ENCODE peak calls at places on chromosome 6, in six cellular contexts. W is neuronal stem cell, F is mesendoderm, T is mesenchymal stem cell, Y is H1, L is H9. I is an unnamed sample.
A peak's percentile ranks its signal among the peaks of the same experiment; 100 is the strongest.

GRCh38 chr6:87333591-87334181 is 4.6 kb upstream of the GJB7 start:
- DNase-seq in W (no peak), F (peak; percentile 56), T (peak; percentile 42), Y (no peak), L (no peak), I (peak; percentile 54)

GRCh38 chr6:81814365-81815109 is 62.1 kb upstream of the TENT5A start:
- DNase-seq in W (no peak), F (no peak), T (peak; percentile 17), Y (no peak), L (no peak), I (peak; percentile 9)

GRCh38 chr6:111566222-111566717 is 39.4 kb downstream of the TRAF3IP2 start:
- DNase-seq in W (no peak), F (no peak), T (no peak), Y (no peak), L (no peak), I (peak; percentile 44)

GRCh38 chr6:35287671-35288396 is 9.8 kb upstream of the DEF6 start:
- DNase-seq in W (no peak), F (no peak), T (peak; percentile 64), Y (no peak), L (no peak), I (peak; percentile 91)

GRCh38 chr6:131631625-131632284 is 3.7 kb upstream of the MED23 start:
- DNase-seq in W (no peak), F (no peak), T (no peak), Y (no peak), L (no peak), I (no peak)

GRCh38 chr6:1895721-1896120 is 286.0 kb downstream of the FOXC1 start:
- DNase-seq in W (no peak), F (no peak), T (no peak), Y (no peak), L (no peak), I (peak; percentile 34)

GRCh38 chr6:100470721-100471120 is 6.0 kb upstream of the SIM1 start:
- DNase-seq in W (no peak), F (no peak), T (no peak), Y (no peak), L (no peak), I (no peak)

GRCh38 chr6:33075568-33076405 is at the start of gene HLA-DPB1:
- DNase-seq in W (peak; percentile 33), F (no peak), T (peak; percentile 75), Y (no peak), L (no peak), I (peak; percentile 59)

GRCh38 chr6:3294921-3295871 is 36.4 kb downstream of the PSMG4 start:
- DNase-seq in W (no peak), F (peak; percentile 60), T (no peak), Y (no peak), L (no peak), I (no peak)

GRCh38 chr6:104597541-104598050 is 262.1 kb downstream of the HACE1 start:
- DNase-seq in W (no peak), F (peak; percentile 89), T (no peak), Y (no peak), L (no peak), I (no peak)

GRCh38 chr6:30722280-30723112 is 2.3 kb downstream of the TUBB start:
- DNase-seq in W (peak; percentile 81), F (peak; percentile 80), T (peak; percentile 83), Y (peak; percentile 92), L (peak; percentile 77), I (peak; percentile 69)

GRCh38 chr6:89574860-89575561 is 63.5 kb downstream of the LYRM2 start:
- DNase-seq in W (no peak), F (peak; percentile 76), T (no peak), Y (no peak), L (no peak), I (no peak)

GRCh38 chr6:68741501-68742343 is 106.6 kb downstream of the ADGRB3 start:
- DNase-seq in W (no peak), F (no peak), T (peak; percentile 10), Y (no peak), L (no peak), I (no peak)
- H2BK15ac ChIP-seq in W (no peak overlapping the region), F (no peak overlapping the region), T (no peak overlapping the region), Y (no peak overlapping the region), L (no peak overlapping the region), I (no peak overlapping the region)

GRCh38 chr6:24493945-24494725 is 634 bp upstream of the ALDH5A1 start:
- DNase-seq in W (no peak), F (no peak), T (no peak), Y (no peak), L (no peak), I (no peak)
- H2BK15ac ChIP-seq in W (peak overlapping the region; percentile 92), F (no peak overlapping the region), T (no peak overlapping the region), Y (no peak overlapping the region), L (no peak overlapping the region), I (no peak overlapping the region)

GRCh38 chr6:136024711-136025110 is 173.2 kb downstream of the PDE7B start:
- DNase-seq in W (no peak), F (no peak), T (no peak), Y (no peak), L (no peak), I (no peak)
- H2BK15ac ChIP-seq in W (no peak overlapping the region), F (no peak overlapping the region), T (no peak overlapping the region), Y (no peak overlapping the region), L (no peak overlapping the region), I (peak overlapping the region; percentile 6)

GRCh38 chr6:133977983-133978895 is 25.2 kb downstream of the TBPL1 start:
- DNase-seq in W (no peak), F (no peak), T (peak; percentile 69), Y (no peak), L (no peak), I (peak; percentile 86)
- H2BK15ac ChIP-seq in W (no peak overlapping the region), F (no peak overlapping the region), T (no peak overlapping the region), Y (no peak overlapping the region), L (no peak overlapping the region), I (no peak overlapping the region)

DNA sequence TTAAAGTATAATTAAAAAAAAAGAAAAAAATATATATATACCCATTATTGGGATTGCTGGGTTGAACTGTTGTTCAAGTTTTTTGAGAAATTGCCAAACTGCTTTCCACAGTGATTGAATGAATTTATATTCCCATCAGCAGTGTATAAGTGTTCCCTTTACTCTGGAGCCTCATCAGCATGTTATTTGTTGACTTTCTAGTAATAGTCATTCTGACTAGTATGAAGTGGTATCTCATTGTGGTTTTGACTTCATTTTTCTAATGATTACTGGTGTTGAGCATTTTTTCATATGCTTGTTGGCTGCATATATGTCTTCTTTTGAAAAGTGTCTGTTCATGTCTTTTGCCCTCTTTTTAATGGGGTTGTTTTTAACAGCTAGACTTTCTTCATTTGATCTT is 1260.8 kb upstream of the GJE1 start:
- DNase-seq in W (no peak), F (no peak), T (peak; percentile 28), Y (no peak), L (no peak), I (peak; percentile 83)
- H2BK15ac ChIP-seq in W (no peak overlapping the region), F (no peak overlapping the region), T (no peak overlapping the region), Y (no peak overlapping the region), L (no peak overlapping the region), I (no peak overlapping the region)

GRCh38 chr6:40112350-40112749 is 178.1 kb upstream of the MOCS1 start:
- DNase-seq in W (no peak), F (peak; percentile 39), T (no peak), Y (no peak), L (no peak), I (no peak)

DNA sequence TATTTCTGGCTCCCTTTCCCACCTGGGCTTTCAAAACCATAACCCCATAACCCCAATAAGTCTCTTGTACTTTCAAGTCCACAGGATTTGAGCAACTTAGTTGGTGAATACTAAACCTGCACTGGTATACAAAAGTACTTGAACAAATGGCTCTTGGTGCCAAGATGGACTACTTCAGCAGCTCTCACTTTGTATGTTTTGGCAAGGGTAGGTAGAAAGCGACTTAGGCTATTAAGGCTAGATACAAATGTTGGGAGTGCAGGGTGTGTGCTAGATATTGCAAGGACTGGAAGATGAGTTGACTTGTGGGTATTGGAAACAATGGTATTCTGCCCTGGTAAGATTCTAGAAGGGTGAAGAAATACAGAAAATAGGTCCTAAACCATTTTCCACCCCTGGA is 182.6 kb upstream of the MOCS1 start:
- DNase-seq in W (no peak), F (no peak), T (no peak), Y (no peak), L (no peak), I (no peak)
- H2BK15ac ChIP-seq in W (no peak overlapping the region), F (no peak overlapping the region), T (no peak overlapping the region), Y (no peak overlapping the region), L (no peak overlapping the region), I (no peak overlapping the region)

GRCh38 chr6:148493374-148493773 is 150.7 kb downstream of the SASH1 start:
- DNase-seq in W (no peak), F (no peak), T (no peak), Y (no peak), L (no peak), I (no peak)

GRCh38 chr6:148495029-148495428 is 152.4 kb downstream of the SASH1 start:
- DNase-seq in W (no peak), F (no peak), T (no peak), Y (no peak), L (no peak), I (no peak)

GRCh38 chr6:148491638-148492210 is 149.1 kb downstream of the SASH1 start:
- DNase-seq in W (no peak), F (no peak), T (no peak), Y (no peak), L (no peak), I (peak; percentile 57)

GRCh38 chr6:148494226-148494625 is 151.6 kb downstream of the SASH1 start:
- DNase-seq in W (no peak), F (no peak), T (no peak), Y (no peak), L (no peak), I (no peak)

DNA sequence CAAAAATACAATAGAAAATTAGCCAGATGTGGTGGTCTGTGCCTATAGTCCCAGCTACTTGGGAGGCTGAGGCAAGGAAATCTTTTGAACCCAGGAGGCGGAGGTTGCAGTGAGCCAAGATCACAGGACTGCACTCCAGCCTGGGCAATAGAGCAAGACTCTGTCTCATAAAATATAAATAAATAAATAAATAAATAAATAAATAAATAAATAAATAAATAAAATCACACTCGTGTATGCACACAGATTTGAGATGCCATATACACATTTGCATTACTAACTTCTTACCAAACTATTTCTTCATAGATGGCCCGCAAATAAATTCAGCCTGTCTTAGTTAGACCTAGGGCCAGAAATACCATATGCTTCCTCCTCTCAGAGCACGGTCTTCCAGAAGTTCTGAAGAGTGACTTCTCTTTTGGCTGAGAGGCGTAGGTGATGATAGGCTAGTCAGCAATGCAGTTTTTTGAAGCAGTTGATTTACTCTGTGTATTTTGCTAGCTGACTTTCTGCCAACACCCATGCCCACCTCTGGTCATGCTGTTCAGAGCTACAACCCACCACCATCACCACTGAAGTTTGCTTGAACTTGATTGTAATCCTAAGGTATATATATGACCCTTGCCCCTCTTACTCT is 150.1 kb downstream of the SASH1 start:
- DNase-seq in W (no peak), F (no peak), T (no peak), Y (no peak), L (no peak), I (no peak)
- H2BK15ac ChIP-seq in W (no peak overlapping the region), F (no peak overlapping the region), T (no peak overlapping the region), Y (no peak overlapping the region), L (no peak overlapping the region), I (no peak overlapping the region)